ENCODE peak calls at places on chromosomes 3 and 15, in nine cellular contexts. Y, V, D, R, I, M, H, P and F are unnamed samples.
A peak's percentile ranks its signal among the peaks of the same experiment; 100 is the strongest.

GRCh38 chr15:37289109-37289765 is 188.9 kb upstream of the MEIS2 start:
- DNase-seq in Y (no peak), V (peak; percentile 8), D (no peak), R (no peak), I (no peak), M (peak; percentile 5), H (peak; percentile 45), P (no peak), F (no peak)

GRCh38 chr3:145807990-145808389 is 353.0 kb downstream of the PLOD2 start:
- DNase-seq in Y (no peak), V (no peak), D (no peak), R (no peak), I (no peak), M (peak; percentile 6), H (no peak), P (no peak), F (no peak)

GRCh38 chr15:80160570-80161156 is 7.9 kb downstream of the FAH start:
- DNase-seq in Y (no peak), V (no peak), D (no peak), R (peak; percentile 59), I (peak; percentile 72), M (peak; percentile 96), H (peak; percentile 84), P (no peak), F (peak; percentile 94)

GRCh38 chr3:50825841-50826240 is 151.1 kb downstream of the DOCK3 start:
- DNase-seq in Y (no peak), V (no peak), D (no peak), R (no peak), I (no peak), M (no peak), H (no peak), P (no peak), F (no peak)

GRCh38 chr15:99413955-99414754 is 151.6 kb upstream of the MEF2A start:
- DNase-seq in Y (no peak), V (no peak), D (no peak), R (no peak), I (no peak), M (no peak), H (no peak), P (peak; percentile 48), F (no peak)

GRCh38 chr3:39809181-39809994 is at the start of gene MYRIP:
- DNase-seq in Y (peak; percentile 23), V (no peak), D (peak; percentile 77), R (peak; percentile 38), I (peak; percentile 24), M (no peak), H (peak; percentile 87), P (peak; percentile 84), F (peak; percentile 77)

GRCh38 chr3:149163066-149163465 is 33.6 kb downstream of the HPS3 start:
- DNase-seq in Y (no peak), V (no peak), D (no peak), R (no peak), I (no peak), M (no peak), H (no peak), P (no peak), F (no peak)

GRCh38 chr3:60756636-60757035 is 494.6 kb downstream of the FHIT start:
- DNase-seq in Y (no peak), V (no peak), D (no peak), R (no peak), I (no peak), M (no peak), H (no peak), P (no peak), F (no peak)

GRCh38 chr3:128352326-128352725 is 114.4 kb downstream of the DNAJB8 start:
- DNase-seq in Y (no peak), V (no peak), D (no peak), R (no peak), I (no peak), M (no peak), H (no peak), P (peak; percentile 33), F (no peak)

GRCh38 chr15:92829875-92830274 is 70.2 kb upstream of the CHD2 start:
- DNase-seq in Y (no peak), V (no peak), D (no peak), R (no peak), I (no peak), M (no peak), H (no peak), P (no peak), F (no peak)

GRCh38 chr15:92833493-92834271 is 66.4 kb upstream of the CHD2 start:
- DNase-seq in Y (no peak), V (no peak), D (no peak), R (no peak), I (no peak), M (no peak), H (no peak), P (no peak), F (no peak)

GRCh38 chr15:92832992-92833438 is 67.1 kb upstream of the CHD2 start:
- DNase-seq in Y (no peak), V (no peak), D (no peak), R (no peak), I (no peak), M (peak; percentile 59), H (no peak), P (no peak), F (peak; percentile 58)

GRCh38 chr15:92831459-92832229 is 68.5 kb upstream of the CHD2 start:
- DNase-seq in Y (peak; percentile 95), V (peak; percentile 95), D (peak; percentile 92), R (peak; percentile 67), I (peak; percentile 94), M (peak; percentile 95), H (peak; percentile 81), P (peak; percentile 82), F (peak; percentile 95)
- TF ChIP-seq POLR2A in Y (peak; percentile 76), V (no peak), D (peak; percentile 75), R (peak; percentile 83), I (peak; percentile 45), M (peak; percentile 42), H (peak; percentile 87), P (peak; percentile 68), F (peak; percentile 85)

DNA sequence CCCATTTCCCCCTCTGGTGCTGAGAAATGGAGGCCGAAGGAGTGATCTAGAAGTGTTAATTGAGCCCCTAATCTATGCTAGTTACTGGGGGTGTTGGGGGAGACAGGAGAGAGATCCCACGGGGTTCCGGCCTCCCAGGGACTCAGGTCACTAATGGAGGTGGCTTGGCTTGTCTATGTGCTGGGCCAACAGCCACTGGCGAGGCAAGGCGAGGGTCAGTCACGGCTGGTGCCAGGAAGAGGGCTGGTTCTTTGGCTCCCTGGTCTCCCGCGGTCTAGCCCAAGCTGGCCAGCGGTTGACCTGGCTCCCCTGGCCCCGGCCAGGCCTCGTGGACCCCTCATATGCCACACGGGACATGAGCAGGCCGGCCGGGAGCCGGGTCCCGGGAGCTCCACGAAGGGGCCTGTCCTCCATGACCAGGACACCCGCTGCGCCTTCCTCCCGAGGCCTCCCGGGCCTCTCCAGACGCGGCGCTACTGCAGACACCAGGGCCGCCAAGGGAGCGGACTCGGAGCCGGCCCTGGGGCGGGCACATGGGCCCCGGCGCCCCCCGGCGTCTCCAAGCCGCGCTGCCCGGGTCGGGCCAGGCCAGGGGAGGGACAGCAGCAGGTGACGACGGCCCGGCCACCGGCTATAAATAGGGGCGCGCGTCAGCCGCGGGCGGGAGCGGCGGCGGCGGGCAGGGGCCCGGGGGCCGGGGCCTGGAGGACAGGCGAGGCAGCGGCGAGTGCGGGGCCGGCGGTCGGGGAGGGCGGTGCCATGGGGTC is at the start of gene ALPK3:
- DNase-seq in Y (peak; percentile 76), V (no peak), D (no peak), R (no peak), I (no peak), M (no peak), H (peak; percentile 64), P (no peak), F (peak; percentile 91)
- TF ChIP-seq POLR2A in Y (peak; percentile 96), V (no peak), D (no peak), R (no peak), I (no peak), M (no peak), H (no peak), P (no peak), F (no peak)

GRCh38 chr3:52154135-52155094 is at the start of gene POC1A:
- DNase-seq in Y (peak; percentile 97), V (peak; percentile 97), D (peak; percentile 95), R (peak; percentile 83), I (peak; percentile 96), M (peak; percentile 98), H (peak; percentile 94), P (peak; percentile 94), F (peak; percentile 99)
- TF ChIP-seq POLR2A in Y (peak; percentile 61), V (peak; percentile 59), D (peak; percentile 76), R (no peak), I (peak; percentile 67), M (no peak), H (peak; percentile 83), P (peak; percentile 52), F (no peak)

GRCh38 chr15:70195808-70196304 is 98.1 kb upstream of the TLE3 start:
- DNase-seq in Y (peak; percentile 86), V (no peak), D (peak; percentile 90), R (no peak), I (peak; percentile 77), M (peak; percentile 92), H (peak; percentile 83), P (no peak), F (peak; percentile 33)
- TF ChIP-seq POLR2A in Y (no peak), V (no peak), D (no peak), R (peak; percentile 19), I (no peak), M (no peak), H (peak; percentile 30), P (no peak), F (no peak)

DNA sequence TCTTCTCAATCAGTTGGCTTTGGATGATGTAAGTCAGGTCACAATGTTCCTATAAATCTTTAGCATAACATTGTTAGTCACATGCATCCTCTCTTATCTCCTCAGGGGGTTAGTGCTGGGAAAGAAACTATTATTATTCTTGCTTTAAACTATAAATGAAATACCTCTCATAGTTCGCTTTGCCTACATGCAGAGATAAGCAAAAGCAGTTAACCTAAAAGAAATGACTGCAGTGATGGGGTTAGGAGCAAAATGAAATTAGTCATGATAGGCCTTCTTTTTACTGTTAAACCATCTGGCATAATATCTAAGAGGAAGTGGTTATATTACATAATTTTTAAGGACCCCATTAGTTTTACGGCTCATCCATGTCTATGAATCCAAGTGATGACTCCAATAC is 91.7 kb upstream of the IGSF10 start:
- DNase-seq in Y (no peak), V (no peak), D (no peak), R (no peak), I (no peak), M (peak; percentile 11), H (no peak), P (no peak), F (no peak)
- TF ChIP-seq POLR2A in Y (no peak), V (no peak), D (no peak), R (no peak), I (no peak), M (no peak), H (no peak), P (no peak), F (no peak)

GRCh38 chr15:40873625-40874561 is at the start of gene RHOV:
- DNase-seq in Y (no peak), V (peak; percentile 67), D (peak; percentile 58), R (peak; percentile 68), I (peak; percentile 77), M (peak; percentile 29), H (peak; percentile 64), P (peak; percentile 81), F (peak; percentile 88)
- TF ChIP-seq POLR2A in Y (no peak), V (peak; percentile 84), D (no peak), R (peak; percentile 79), I (no peak), M (no peak), H (no peak), P (no peak), F (peak; percentile 25)

GRCh38 chr3:179562467-179563297 is at the start of gene ACTL6A:
- DNase-seq in Y (peak; percentile 100), V (peak; percentile 99), D (peak; percentile 100), R (peak; percentile 95), I (peak; percentile 100), M (peak; percentile 99), H (peak; percentile 100), P (peak; percentile 100), F (peak; percentile 98)
- TF ChIP-seq POLR2A in Y (peak; percentile 59), V (peak; percentile 82), D (peak; percentile 48), R (peak; percentile 89), I (peak; percentile 43), M (peak; percentile 83), H (peak; percentile 48), P (peak; percentile 40), F (peak; percentile 30)